ENCODE peak calls at places on chromosomes 4 and X, in five cellular contexts. P, Z, S, L and V are unnamed samples.
A peak's percentile ranks its signal among the peaks of the same experiment; 100 is the strongest.

GRCh38 chr4:87589531-87589930 is 18.8 kb upstream of the DSPP start:
- DNase-seq in Z (no peak), L (peak; percentile 90), P (peak; percentile 64), S (peak; percentile 90), V (no peak)

GRCh38 chr4:138643827-138644226 is 371.8 kb upstream of the NOCT start:
- DNase-seq in Z (no peak), S (no peak), P (no peak), L (peak; percentile 7), V (no peak)

GRCh38 chr4:117010695-117011094 is 74.7 kb downstream of the TRAM1L1 start:
- DNase-seq in Z (no peak), P (no peak), L (no peak), S (peak; percentile 0), V (no peak)

GRCh38 chr4:12439633-12440305 is 1011.1 kb upstream of the HS3ST1 start:
- DNase-seq in S (no peak), P (no peak), L (no peak), Z (no peak), V (no peak)

GRCh38 chr4:152106781-152107321 is 346.0 kb upstream of the GATB start:
- DNase-seq in P (peak; percentile 85), S (peak; percentile 29), Z (no peak), L (no peak), V (no peak)

GRCh38 chr4:145731026-145731425 is 51.1 kb downstream of the C4orf51 start:
- DNase-seq in L (peak; percentile 90), P (peak; percentile 19), S (peak; percentile 69), Z (no peak), V (no peak)

GRCh38 chrX:67717571-67717970 is 173.8 kb downstream of the AR start:
- DNase-seq in Z (no peak), L (no peak), P (no peak), S (no peak), V (no peak)

GRCh38 chr4:146072381-146072780 is 103.1 kb upstream of the LSM6 start:
- DNase-seq in Z (no peak), L (no peak), S (no peak), P (no peak), V (no peak)

GRCh38 chr4:100504086-100504874 is 13.5 kb downstream of the EMCN start:
- DNase-seq in Z (no peak), S (peak; percentile 5), P (no peak), L (no peak), V (peak; percentile 35)

GRCh38 chr4:41598580-41598979 is 60.6 kb downstream of the LIMCH1 start:
- DNase-seq in S (no peak), L (no peak), Z (no peak), P (no peak), V (no peak)

GRCh38 chr4:121951570-121952110 is at the start of gene TRPC3:
- DNase-seq in L (peak; percentile 25), Z (peak; percentile 67), P (no peak), S (peak; percentile 6), V (peak; percentile 52)

GRCh38 chr4:663438-664428 is 10.3 kb downstream of the ATP5ME start:
- DNase-seq in S (no peak), Z (peak; percentile 83), L (no peak), P (no peak), V (peak; percentile 84)

GRCh38 chrX:49192722-49193328 is 6.7 kb upstream of the PRICKLE3 start:
- DNase-seq in L (peak; percentile 25), P (peak; percentile 41), S (peak; percentile 12), Z (peak; percentile 60), V (peak; percentile 67)

GRCh38 chrX:105263171-105263570 is 42.7 kb upstream of the TEX13A start:
- DNase-seq in S (no peak), L (no peak), Z (no peak), P (peak; percentile 59), V (no peak)

GRCh38 chr4:73668806-73669205 is 48.6 kb upstream of the RASSF6 start:
- DNase-seq in Z (no peak), L (no peak), S (peak; percentile 37), P (no peak), V (no peak)

GRCh38 chr4:53520114-53520513 is 71.2 kb downstream of the LNX1 start:
- DNase-seq in L (no peak), Z (peak; percentile 51), S (no peak), P (no peak), V (peak; percentile 69)

GRCh38 chr4:100952590-100952989 is 394.7 kb downstream of the PPP3CA start:
- DNase-seq in P (no peak), L (no peak), S (no peak), Z (no peak), V (no peak)

GRCh38 chr4:127782275-127783025 is at the start of gene HSPA4L:
- DNase-seq in Z (peak; percentile 67), S (peak; percentile 37), P (peak; percentile 50), L (peak; percentile 45), V (peak; percentile 70)

GRCh38 chr4:103105558-103106356 is 6.1 kb upstream of the BDH2 start:
- DNase-seq in S (peak; percentile 29), P (no peak), L (peak; percentile 66), Z (no peak), V (no peak)

GRCh38 chrX:54807524-54808108 is at the start of gene MAGED2:
- DNase-seq in L (peak; percentile 16), S (peak; percentile 47), P (peak; percentile 8), Z (peak; percentile 56), V (peak; percentile 56)

GRCh38 chr4:176188654-176189053 is 6.7 kb downstream of the SPATA4 start:
- DNase-seq in S (no peak), L (no peak), Z (no peak), P (no peak), V (no peak)

GRCh38 chr4:77308843-77309242 is 151.8 kb downstream of the CCNG2 start:
- DNase-seq in L (peak; percentile 35), P (peak; percentile 67), S (peak; percentile 8), Z (peak; percentile 54), V (peak; percentile 74)

GRCh38 chr4:81030061-81030616 is 369 bp upstream of the BMP3 start:
- DNase-seq in Z (peak; percentile 29), L (no peak), P (no peak), S (no peak), V (peak; percentile 79)

GRCh38 chr4:145719752-145720624 is 40.0 kb downstream of the C4orf51 start:
- DNase-seq in Z (no peak), P (no peak), S (no peak), L (no peak), V (peak; percentile 17)

GRCh38 chr4:41199788-41200187 is 14.6 kb downstream of the APBB2 start:
- DNase-seq in L (no peak), P (no peak), Z (no peak), S (no peak), V (no peak)

GRCh38 chr4:174207370-174207769 is 76.1 kb downstream of the FBXO8 start:
- DNase-seq in Z (no peak), P (no peak), S (no peak), L (peak; percentile 9), V (no peak)

GRCh38 chr4:18533262-18533775 is 511.8 kb upstream of the LCORL start:
- DNase-seq in S (no peak), P (no peak), L (no peak), Z (no peak), V (no peak)

GRCh38 chr4:18535948-18536347 is 514.4 kb upstream of the LCORL start:
- DNase-seq in L (no peak), S (no peak), P (no peak), Z (no peak), V (no peak)

GRCh38 chr4:18540349-18540748 is 518.8 kb upstream of the LCORL start:
- DNase-seq in P (no peak), Z (no peak), S (no peak), L (no peak), V (no peak)

GRCh38 chr4:18536420-18536819 is 514.9 kb upstream of the LCORL start:
- DNase-seq in P (no peak), S (no peak), Z (peak; percentile 66), L (no peak), V (peak; percentile 74)

GRCh38 chr4:18538121-18538520 is 516.6 kb upstream of the LCORL start:
- DNase-seq in P (no peak), S (no peak), L (no peak), Z (no peak), V (no peak)
- H3K4me3 ChIP-seq in P (no peak overlapping the region), S (no peak overlapping the region), L (no peak overlapping the region), Z (no peak overlapping the region), V (no peak overlapping the region)

DNA sequence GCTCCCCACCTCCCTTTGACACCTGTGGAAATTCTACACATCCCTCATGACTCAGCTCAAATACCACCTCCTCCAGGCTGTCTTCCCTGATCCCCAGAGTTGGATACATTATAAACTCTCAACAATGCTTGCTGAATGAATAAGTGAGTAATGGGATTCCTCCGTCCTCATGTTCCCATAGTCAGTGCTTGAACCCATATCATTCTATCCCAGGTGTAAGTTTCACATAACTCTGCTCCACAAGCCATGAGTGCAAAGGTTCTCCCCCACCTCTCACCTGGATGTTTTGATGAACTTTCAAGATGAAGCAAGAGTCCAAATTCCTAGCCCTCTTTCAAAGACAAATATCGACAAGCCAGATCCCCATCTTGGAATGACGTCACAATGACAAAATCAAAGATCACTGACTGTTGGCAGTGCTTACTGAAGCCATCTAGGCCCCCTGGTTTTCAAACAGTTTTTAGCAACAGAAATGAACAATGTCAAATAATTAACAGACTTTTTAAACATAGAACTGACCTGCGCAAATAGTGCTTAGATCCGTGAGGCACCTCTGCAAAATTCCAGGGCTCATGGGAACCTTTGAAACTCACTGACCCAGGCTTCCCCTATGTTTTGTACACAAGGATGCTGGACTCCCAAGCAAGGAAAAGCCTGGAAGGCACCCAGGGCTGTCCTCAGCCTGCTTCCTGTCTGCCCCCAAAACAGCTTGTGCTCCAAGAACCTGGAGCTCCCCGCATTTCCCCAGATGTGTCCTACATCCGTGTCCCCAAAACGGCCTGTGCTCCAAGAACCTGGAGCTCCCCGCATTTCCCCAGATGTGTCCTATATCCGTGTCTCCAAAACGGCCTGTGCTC is 4.0 kb downstream of the SLC2A9 start:
- DNase-seq in Z (no peak), P (no peak), S (no peak), L (no peak), V (no peak)
- H3K4me3 ChIP-seq in Z (no peak overlapping the region), P (no peak overlapping the region), S (no peak overlapping the region), L (no peak overlapping the region), V (no peak overlapping the region)

DNA sequence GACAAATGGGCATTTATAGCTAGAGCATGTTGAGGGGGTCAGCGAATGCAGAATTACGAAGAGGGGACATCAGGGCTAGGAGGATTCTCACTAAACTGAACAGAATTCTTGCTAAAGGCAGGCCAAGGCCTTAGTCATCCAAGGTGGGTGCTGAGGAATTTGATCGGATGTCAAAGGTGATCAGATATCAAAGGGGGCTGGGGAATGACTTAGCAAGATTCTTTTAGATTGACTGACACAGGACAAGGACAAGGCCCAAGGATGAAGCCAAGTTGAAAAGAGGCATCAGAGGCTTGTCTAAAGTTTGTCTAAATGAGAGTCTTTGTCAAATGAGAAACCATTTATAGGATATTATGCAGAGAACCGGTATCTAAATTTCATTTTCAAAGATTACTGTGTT is 9.7 kb downstream of the TMEM184C start:
- DNase-seq in Z (no peak), P (no peak), L (no peak), S (no peak), V (peak; percentile 61)
- H3K4me3 ChIP-seq in Z (no peak overlapping the region), P (no peak overlapping the region), L (no peak overlapping the region), S (no peak overlapping the region), V (no peak overlapping the region)

DNA sequence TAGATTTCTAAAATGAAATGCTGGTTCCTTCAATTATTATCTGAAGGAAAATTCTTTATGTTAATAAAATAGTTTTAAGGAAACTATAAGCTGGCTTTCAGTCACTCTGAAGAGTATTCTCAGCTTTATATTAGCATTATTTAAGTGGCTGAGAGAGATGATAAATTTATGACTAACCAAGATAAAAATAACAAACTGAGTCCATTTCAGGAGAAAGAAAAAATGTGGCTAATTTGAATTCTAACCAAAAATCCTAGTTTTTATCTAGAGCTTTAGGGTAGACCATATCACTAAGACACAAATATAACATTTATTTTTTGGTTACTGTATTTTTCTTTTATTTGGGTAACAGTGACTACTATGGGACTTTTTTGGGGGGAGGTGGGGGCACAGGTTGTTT is 59.4 kb upstream of the NAP1L5 start:
- DNase-seq in Z (no peak), S (no peak), L (peak; percentile 34), P (no peak), V (no peak)
- H3K4me3 ChIP-seq in Z (no peak overlapping the region), S (no peak overlapping the region), L (no peak overlapping the region), P (no peak overlapping the region), V (no peak overlapping the region)

GRCh38 chr4:1768367-1769034 is 24.6 kb upstream of the FGFR3 start:
- DNase-seq in Z (peak; percentile 56), S (no peak), P (no peak), L (no peak), V (no peak)
- H3K4me3 ChIP-seq in Z (peak overlapping the region; percentile 45), S (no peak overlapping the region), P (no peak overlapping the region), L (no peak overlapping the region), V (peak overlapping the region; percentile 49)